ENCODE peak calls at places on chromosome 7, in five cellular contexts. Q is NCI-H1092, T is tibial artery, V is brain microvascular endothelial cell, O is A549. F is an unnamed sample.

GRCh38 chr7:103929808-103930415 is 59.5 kb downstream of the RELN start:
- DNase-seq in Q (no peak), T (no peak), V (no peak), O (no peak), F (no peak)

GRCh38 chr7:91683823-91684222 is 196.7 kb downstream of the MTERF1 start:
- DNase-seq in Q (no peak), T (no peak), V (peak; percentile 79), O (no peak), F (no peak)

GRCh38 chr7:4830176-4830575 is 31.7 kb downstream of the PAPOLB start:
- DNase-seq in Q (peak; percentile 31), T (peak; percentile 51), V (peak; percentile 43), O (peak; percentile 35), F (no peak)

GRCh38 chr7:9149499-9150082 is 716.2 kb downstream of the NXPH1 start:
- DNase-seq in Q (no peak), T (no peak), V (no peak), O (no peak), F (no peak)

GRCh38 chr7:157916946-157917670 is 580.3 kb downstream of the DNAJB6 start:
- DNase-seq in Q (no peak), T (no peak), V (no peak), O (no peak), F (no peak)

GRCh38 chr7:44288811-44289340 is 36.5 kb downstream of the CAMK2B start:
- DNase-seq in Q (no peak), T (peak; percentile 3), V (no peak), O (no peak), F (no peak)

GRCh38 chr7:117075934-117076333 is 122.6 kb downstream of the ST7 start:
- DNase-seq in Q (no peak), T (no peak), V (no peak), O (no peak), F (no peak)

GRCh38 chr7:92967238-92967637 is 130.9 kb upstream of the CDK6 start:
- DNase-seq in Q (no peak), T (no peak), V (no peak), O (no peak), F (no peak)

GRCh38 chr7:4667776-4668509 is 14.2 kb upstream of the FOXK1 start:
- DNase-seq in Q (no peak), T (no peak), V (peak; percentile 90), O (no peak), F (no peak)

GRCh38 chr7:143041346-143041745 is 10.8 kb upstream of the OR6V1 start:
- DNase-seq in Q (no peak), T (no peak), V (no peak), O (no peak), F (no peak)

GRCh38 chr7:111639894-111640293 is 77.6 kb upstream of the IMMP2L start:
- DNase-seq in Q (no peak), T (no peak), V (no peak), O (no peak), F (no peak)

GRCh38 chr7:44971188-44971907 is 7.5 kb downstream of the MYO1G start:
- DNase-seq in Q (no peak), T (no peak), V (no peak), O (no peak), F (no peak)

GRCh38 chr7:157689269-157690057 is 352.7 kb downstream of the DNAJB6 start:
- DNase-seq in Q (no peak), T (no peak), V (no peak), O (no peak), F (no peak)

GRCh38 chr7:151009340-151010001 is 14.8 kb downstream of the ATG9B start:
- DNase-seq in Q (no peak), T (no peak), V (no peak), O (no peak), F (no peak)

GRCh38 chr7:2527505-2528464 is 8.2 kb downstream of the LFNG start:
- DNase-seq in Q (no peak), T (no peak), V (peak; percentile 61), O (peak; percentile 71), F (peak; percentile 36)

GRCh38 chr7:30143748-30144251 is 9.0 kb downstream of the MTURN start:
- DNase-seq in Q (peak; percentile 89), T (no peak), V (peak; percentile 40), O (no peak), F (no peak)

GRCh38 chr7:66549466-66549865 is 79.2 kb upstream of the KCTD7 start:
- DNase-seq in Q (no peak), T (peak; percentile 12), V (no peak), O (no peak), F (no peak)

GRCh38 chr7:82624337-82624736 is 180.8 kb upstream of the CACNA2D1 start:
- DNase-seq in Q (no peak), T (no peak), V (peak; percentile 57), O (no peak), F (no peak)

GRCh38 chr7:74288034-74288881 is 949 bp upstream of the CLIP2 start:
- DNase-seq in Q (no peak), T (no peak), V (no peak), O (no peak), F (no peak)

F was measured in psoas muscle.